ENCODE peak calls at places on chromosomes 13 and 19, in eight cellular contexts. One of them, this sample, is unnamed.

GRCh38 chr19:31570718-31571117 is 221.5 kb upstream of the TSHZ3 start:
- DNase-seq in IMR-90: no peak
- DNase-seq in A549: no peak
- DNase-seq in psoas muscle: no peak
- DNase-seq in mesendoderm: no peak
- DNase-seq in mucosa of descending colon: no peak
- DNase-seq in Peyer's patch: no peak
- DNase-seq in suprapubic skin: no peak
- DNase-seq in this sample: no peak

GRCh38 chr19:32868206-32868950 is 1.2 kb downstream of the SLC7A9 start:
- DNase-seq in IMR-90: no peak
- DNase-seq in A549: no peak
- DNase-seq in psoas muscle: no peak
- DNase-seq in mesendoderm: no peak
- DNase-seq in mucosa of descending colon: no peak
- DNase-seq in Peyer's patch: no peak
- DNase-seq in suprapubic skin: no peak
- DNase-seq in this sample: no peak

GRCh38 chr19:17002455-17002854 is 24.2 kb downstream of the CPAMD8 start:
- DNase-seq in IMR-90: no peak
- DNase-seq in A549: no peak
- DNase-seq in psoas muscle: no peak
- DNase-seq in mesendoderm: no peak
- DNase-seq in mucosa of descending colon: no peak
- DNase-seq in Peyer's patch: no peak
- DNase-seq in suprapubic skin: no peak
- DNase-seq in this sample: no peak

GRCh38 chr19:50803633-50804419 is 13.6 kb downstream of the ACP4 start:
- DNase-seq in IMR-90: no peak
- DNase-seq in A549: no peak
- DNase-seq in psoas muscle: no peak
- DNase-seq in mesendoderm: no peak
- DNase-seq in mucosa of descending colon: no peak
- DNase-seq in Peyer's patch: no peak
- DNase-seq in suprapubic skin: no peak
- DNase-seq in this sample: peak; percentile 14

GRCh38 chr13:98397221-98397620 is 179.7 kb downstream of the STK24 start:
- DNase-seq in IMR-90: peak; percentile 40
- DNase-seq in A549: no peak
- DNase-seq in psoas muscle: no peak
- DNase-seq in mesendoderm: no peak
- DNase-seq in mucosa of descending colon: no peak
- DNase-seq in Peyer's patch: no peak
- DNase-seq in suprapubic skin: no peak
- DNase-seq in this sample: no peak

GRCh38 chr19:10112895-10113591 is 1.6 kb downstream of the P2RY11 start:
- DNase-seq in IMR-90: no peak
- DNase-seq in A549: no peak
- DNase-seq in psoas muscle: peak; percentile 59
- DNase-seq in mesendoderm: peak; percentile 78
- DNase-seq in mucosa of descending colon: peak; percentile 67
- DNase-seq in Peyer's patch: peak; percentile 75
- DNase-seq in suprapubic skin: peak; percentile 77
- DNase-seq in this sample: peak; percentile 41

GRCh38 chr19:27774827-27775226 is 1438.1 kb downstream of the UQCRFS1 start:
- DNase-seq in IMR-90: no peak
- DNase-seq in A549: no peak
- DNase-seq in psoas muscle: no peak
- DNase-seq in mesendoderm: peak; percentile 60
- DNase-seq in mucosa of descending colon: no peak
- DNase-seq in Peyer's patch: no peak
- DNase-seq in suprapubic skin: no peak
- DNase-seq in this sample: peak; percentile 31

GRCh38 chr19:5609881-5610280 is 12.7 kb downstream of the SAFB2 start:
- DNase-seq in IMR-90: no peak
- DNase-seq in A549: no peak
- DNase-seq in psoas muscle: no peak
- DNase-seq in mesendoderm: no peak
- DNase-seq in mucosa of descending colon: no peak
- DNase-seq in Peyer's patch: no peak
- DNase-seq in suprapubic skin: no peak
- DNase-seq in this sample: no peak

GRCh38 chr19:47491358-47492136 is 7.5 kb upstream of the KPTN start:
- DNase-seq in IMR-90: no peak
- DNase-seq in A549: no peak
- DNase-seq in psoas muscle: no peak
- DNase-seq in mesendoderm: no peak
- DNase-seq in mucosa of descending colon: no peak
- DNase-seq in Peyer's patch: no peak
- DNase-seq in suprapubic skin: no peak
- DNase-seq in this sample: no peak

GRCh38 chr13:71864981-71865857 is 1.8 kb downstream of the DACH1 start:
- DNase-seq in IMR-90: no peak
- DNase-seq in A549: no peak
- DNase-seq in psoas muscle: peak; percentile 16
- DNase-seq in mesendoderm: peak; percentile 12
- DNase-seq in mucosa of descending colon: peak; percentile 45
- DNase-seq in Peyer's patch: no peak
- DNase-seq in suprapubic skin: peak; percentile 54
- DNase-seq in this sample: no peak

GRCh38 chr13:54845351-54845965 is 1816.8 kb downstream of the OLFM4 start:
- DNase-seq in IMR-90: no peak
- DNase-seq in A549: no peak
- DNase-seq in psoas muscle: no peak
- DNase-seq in mesendoderm: peak; percentile 22
- DNase-seq in mucosa of descending colon: no peak
- DNase-seq in Peyer's patch: no peak
- DNase-seq in suprapubic skin: no peak
- DNase-seq in this sample: no peak

GRCh38 chr13:92994056-92994455 is 232.6 kb upstream of the GPC6 start:
- DNase-seq in IMR-90: peak; percentile 78
- DNase-seq in A549: no peak
- DNase-seq in psoas muscle: no peak
- DNase-seq in mesendoderm: no peak
- DNase-seq in mucosa of descending colon: no peak
- DNase-seq in Peyer's patch: no peak
- DNase-seq in suprapubic skin: no peak
- DNase-seq in this sample: no peak

GRCh38 chr19:2479556-2480194 is 3.7 kb downstream of the GADD45B start:
- DNase-seq in IMR-90: no peak
- DNase-seq in A549: no peak
- DNase-seq in psoas muscle: no peak
- DNase-seq in mesendoderm: no peak
- DNase-seq in mucosa of descending colon: no peak
- DNase-seq in Peyer's patch: no peak
- DNase-seq in suprapubic skin: no peak
- DNase-seq in this sample: no peak

GRCh38 chr13:34352958-34353357 is 535.0 kb downstream of the RFC3 start:
- DNase-seq in IMR-90: peak; percentile 18
- DNase-seq in A549: no peak
- DNase-seq in psoas muscle: no peak
- DNase-seq in mesendoderm: no peak
- DNase-seq in mucosa of descending colon: no peak
- DNase-seq in Peyer's patch: no peak
- DNase-seq in suprapubic skin: no peak
- DNase-seq in this sample: no peak

GRCh38 chr13:32852568-32852967 is 163.7 kb upstream of the KL start:
- DNase-seq in IMR-90: peak; percentile 40
- DNase-seq in A549: no peak
- DNase-seq in psoas muscle: no peak
- DNase-seq in mesendoderm: no peak
- DNase-seq in mucosa of descending colon: no peak
- DNase-seq in Peyer's patch: no peak
- DNase-seq in suprapubic skin: no peak
- DNase-seq in this sample: no peak

GRCh38 chr13:20408181-20408580 is 117.5 kb downstream of the CRYL1 start:
- DNase-seq in IMR-90: no peak
- DNase-seq in A549: no peak
- DNase-seq in psoas muscle: no peak
- DNase-seq in mesendoderm: no peak
- DNase-seq in mucosa of descending colon: no peak
- DNase-seq in Peyer's patch: no peak
- DNase-seq in suprapubic skin: no peak
- DNase-seq in this sample: no peak

GRCh38 chr19:7469654-7470285 is 19.1 kb downstream of the PEX11G start:
- DNase-seq in IMR-90: no peak
- DNase-seq in A549: no peak
- DNase-seq in psoas muscle: no peak
- DNase-seq in mesendoderm: no peak
- DNase-seq in mucosa of descending colon: no peak
- DNase-seq in Peyer's patch: no peak
- DNase-seq in suprapubic skin: no peak
- DNase-seq in this sample: no peak

GRCh38 chr19:13289295-13289694 is 139.1 kb downstream of the IER2 start:
- DNase-seq in IMR-90: no peak
- DNase-seq in A549: no peak
- DNase-seq in psoas muscle: no peak
- DNase-seq in mesendoderm: no peak
- DNase-seq in mucosa of descending colon: no peak
- DNase-seq in Peyer's patch: no peak
- DNase-seq in suprapubic skin: no peak
- DNase-seq in this sample: no peak
- H3K4me1 ChIP-seq in IMR-90: no peaks in the 10 kb centered on the region
- H3K4me1 ChIP-seq in A549: no peaks in the 10 kb centered on the region
- H3K4me1 ChIP-seq in psoas muscle: no peaks in the 10 kb centered on the region
- H3K4me1 ChIP-seq in mesendoderm: no peaks in the 10 kb centered on the region
- H3K4me1 ChIP-seq in mucosa of descending colon: no peaks in the 10 kb centered on the region
- H3K4me1 ChIP-seq in Peyer's patch: no peaks in the 10 kb centered on the region
- H3K4me1 ChIP-seq in suprapubic skin: no peaks in the 10 kb centered on the region
- H3K4me1 ChIP-seq in this sample: no peaks in the 10 kb centered on the region

GRCh38 chr19:11286312-11286974 is 9.5 kb upstream of the TSPAN16 start:
- DNase-seq in IMR-90: peak; percentile 58
- DNase-seq in A549: no peak
- DNase-seq in psoas muscle: no peak
- DNase-seq in mesendoderm: no peak
- DNase-seq in mucosa of descending colon: no peak
- DNase-seq in Peyer's patch: no peak
- DNase-seq in suprapubic skin: no peak
- DNase-seq in this sample: no peak

GRCh38 chr19:11279505-11280236 is 16.3 kb upstream of the TSPAN16 start:
- DNase-seq in IMR-90: no peak
- DNase-seq in A549: no peak
- DNase-seq in psoas muscle: no peak
- DNase-seq in mesendoderm: no peak
- DNase-seq in mucosa of descending colon: no peak
- DNase-seq in Peyer's patch: no peak
- DNase-seq in suprapubic skin: no peak
- DNase-seq in this sample: no peak

GRCh38 chr19:11281336-11282049 is 14.5 kb upstream of the TSPAN16 start:
- DNase-seq in IMR-90: no peak
- DNase-seq in A549: no peak
- DNase-seq in psoas muscle: no peak
- DNase-seq in mesendoderm: no peak
- DNase-seq in mucosa of descending colon: no peak
- DNase-seq in Peyer's patch: no peak
- DNase-seq in suprapubic skin: no peak
- DNase-seq in this sample: no peak

GRCh38 chr19:11288349-11288748 is 7.6 kb upstream of the TSPAN16 start:
- DNase-seq in IMR-90: peak; percentile 41
- DNase-seq in A549: peak; percentile 25
- DNase-seq in psoas muscle: no peak
- DNase-seq in mesendoderm: no peak
- DNase-seq in mucosa of descending colon: no peak
- DNase-seq in Peyer's patch: no peak
- DNase-seq in suprapubic skin: no peak
- DNase-seq in this sample: no peak

GRCh38 chr19:11284535-11284934 is 11.4 kb upstream of the TSPAN16 start:
- DNase-seq in IMR-90: no peak
- DNase-seq in A549: no peak
- DNase-seq in psoas muscle: no peak
- DNase-seq in mesendoderm: no peak
- DNase-seq in mucosa of descending colon: no peak
- DNase-seq in Peyer's patch: no peak
- DNase-seq in suprapubic skin: no peak
- DNase-seq in this sample: no peak
- H3K4me1 ChIP-seq in IMR-90: no peaks in the 10 kb centered on the region
- H3K4me1 ChIP-seq in A549: no peaks in the 10 kb centered on the region
- H3K4me1 ChIP-seq in psoas muscle: no peaks in the 10 kb centered on the region
- H3K4me1 ChIP-seq in mesendoderm: no peaks in the 10 kb centered on the region
- H3K4me1 ChIP-seq in mucosa of descending colon: no peaks in the 10 kb centered on the region
- H3K4me1 ChIP-seq in Peyer's patch: no peaks in the 10 kb centered on the region
- H3K4me1 ChIP-seq in suprapubic skin: peaks cover under 1% of the 10 kb centered on the region
- H3K4me1 ChIP-seq in this sample: peaks cover 4% of the 10 kb centered on the region

DNA sequence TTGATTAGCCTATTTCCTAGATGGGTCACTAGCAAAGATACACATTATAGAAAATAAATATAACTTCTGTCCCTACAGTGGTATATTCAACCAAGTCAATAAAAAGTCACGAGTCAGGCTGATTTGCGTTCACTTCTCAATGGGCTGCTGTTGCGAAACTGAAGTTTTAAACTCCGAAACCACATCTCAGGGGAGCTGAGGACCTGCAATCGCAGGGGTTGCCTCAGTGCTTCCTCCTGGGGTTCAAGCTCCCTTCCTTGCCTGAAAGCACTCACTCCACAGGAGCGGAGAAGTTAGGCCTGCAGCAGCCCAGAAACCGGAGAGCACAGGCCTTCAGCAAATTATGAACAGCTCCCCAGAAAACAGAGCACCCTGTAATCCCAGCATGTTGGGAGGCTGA is 39.6 kb downstream of the RAB20 start:
- DNase-seq in IMR-90: no peak
- DNase-seq in A549: no peak
- DNase-seq in psoas muscle: no peak
- DNase-seq in mesendoderm: no peak
- DNase-seq in mucosa of descending colon: no peak
- DNase-seq in Peyer's patch: no peak
- DNase-seq in suprapubic skin: no peak
- DNase-seq in this sample: no peak
- H3K4me1 ChIP-seq in IMR-90: no peaks in the 10 kb centered on the region
- H3K4me1 ChIP-seq in A549: peaks cover 16% of the 10 kb centered on the region
- H3K4me1 ChIP-seq in psoas muscle: peaks cover 4% of the 10 kb centered on the region
- H3K4me1 ChIP-seq in mesendoderm: no peaks in the 10 kb centered on the region
- H3K4me1 ChIP-seq in mucosa of descending colon: peaks cover 66% of the 10 kb centered on the region
- H3K4me1 ChIP-seq in Peyer's patch: peaks cover 97% of the 10 kb centered on the region
- H3K4me1 ChIP-seq in suprapubic skin: peaks cover 42% of the 10 kb centered on the region
- H3K4me1 ChIP-seq in this sample: peaks cover 13% of the 10 kb centered on the region

GRCh38 chr19:55552206-55552605 is 6.9 kb upstream of the SBK3 start:
- DNase-seq in IMR-90: no peak
- DNase-seq in A549: no peak
- DNase-seq in psoas muscle: no peak
- DNase-seq in mesendoderm: no peak
- DNase-seq in mucosa of descending colon: no peak
- DNase-seq in Peyer's patch: no peak
- DNase-seq in suprapubic skin: no peak
- DNase-seq in this sample: no peak

GRCh38 chr19:55550321-55550650 is 4.9 kb upstream of the SBK3 start:
- DNase-seq in IMR-90: no peak
- DNase-seq in A549: no peak
- DNase-seq in psoas muscle: no peak
- DNase-seq in mesendoderm: peak; percentile 84
- DNase-seq in mucosa of descending colon: no peak
- DNase-seq in Peyer's patch: no peak
- DNase-seq in suprapubic skin: no peak
- DNase-seq in this sample: no peak

GRCh38 chr19:55552620-55553019 is 7.3 kb upstream of the SBK3 start:
- DNase-seq in IMR-90: peak; percentile 89
- DNase-seq in A549: no peak
- DNase-seq in psoas muscle: no peak
- DNase-seq in mesendoderm: no peak
- DNase-seq in mucosa of descending colon: no peak
- DNase-seq in Peyer's patch: no peak
- DNase-seq in suprapubic skin: no peak
- DNase-seq in this sample: no peak

GRCh38 chr19:55546822-55547614 is 1.7 kb upstream of the SBK3 start:
- DNase-seq in IMR-90: peak; percentile 84
- DNase-seq in A549: no peak
- DNase-seq in psoas muscle: peak; percentile 86
- DNase-seq in mesendoderm: no peak
- DNase-seq in mucosa of descending colon: peak; percentile 49
- DNase-seq in Peyer's patch: no peak
- DNase-seq in suprapubic skin: peak; percentile 82
- DNase-seq in this sample: no peak

GRCh38 chr19:55549500-55550320 is 4.4 kb upstream of the SBK3 start:
- DNase-seq in IMR-90: peak; percentile 93
- DNase-seq in A549: peak; percentile 88
- DNase-seq in psoas muscle: peak; percentile 58
- DNase-seq in mesendoderm: peak; percentile 49
- DNase-seq in mucosa of descending colon: peak; percentile 27
- DNase-seq in Peyer's patch: no peak
- DNase-seq in suprapubic skin: no peak
- DNase-seq in this sample: no peak
- H3K4me1 ChIP-seq in IMR-90: peaks cover 34% of the 10 kb centered on the region
- H3K4me1 ChIP-seq in A549: peaks cover 76% of the 10 kb centered on the region
- H3K4me1 ChIP-seq in psoas muscle: peaks cover 66% of the 10 kb centered on the region
- H3K4me1 ChIP-seq in mesendoderm: no peaks in the 10 kb centered on the region
- H3K4me1 ChIP-seq in mucosa of descending colon: peaks cover 2% of the 10 kb centered on the region
- H3K4me1 ChIP-seq in Peyer's patch: peaks cover 6% of the 10 kb centered on the region
- H3K4me1 ChIP-seq in suprapubic skin: peaks cover 16% of the 10 kb centered on the region
- H3K4me1 ChIP-seq in this sample: no peaks in the 10 kb centered on the region